ENCODE peak calls at places on chromosomes 1 and 21, in six cellular contexts. O, J, C, Y, S and L are unnamed samples. For H3K4me1, the result is how much of the 10 kb centered on the place peaks cover.

GRCh38 chr1:98429851-98430496 is 231.5 kb upstream of the SNX7 start:
- DNase-seq in O (no peak), J (peak), C (no peak), Y (no peak), S (no peak), L (no peak)

GRCh38 chr1:112743174-112744018 is 28.3 kb upstream of the PPM1J start:
- DNase-seq in O (no peak), J (no peak), C (peak), Y (no peak), S (peak), L (peak)

GRCh38 chr1:42422672-42423236 is 33.1 kb downstream of the ZMYND12 start:
- DNase-seq in O (no peak), J (no peak), C (no peak), Y (no peak), S (no peak), L (no peak)

GRCh38 chr1:112704908-112705627 is 1.9 kb downstream of the RHOC start:
- DNase-seq in O (peak), J (peak), C (peak), Y (peak), S (peak), L (peak)

GRCh38 chr1:92219028-92219427 is 1.3 kb downstream of the C1orf146 start:
- DNase-seq in O (no peak), J (no peak), C (no peak), Y (no peak), S (no peak), L (no peak)

GRCh38 chr1:157806431-157807149 is 13.3 kb downstream of the FCRL1 start:
- DNase-seq in O (no peak), J (peak), C (no peak), Y (no peak), S (no peak), L (no peak)

GRCh38 chr1:91400133-91400725 is 4.4 kb downstream of the HFM1 start:
- DNase-seq in O (peak), J (no peak), C (no peak), Y (no peak), S (peak), L (no peak)

GRCh38 chr1:111600886-111601386 is 18.7 kb upstream of the RAP1A start:
- DNase-seq in O (no peak), J (no peak), C (no peak), Y (no peak), S (no peak), L (no peak)

GRCh38 chr21:24456358-24456757 is 1150.9 kb downstream of the MRPL39 start:
- DNase-seq in O (no peak), J (no peak), C (no peak), Y (no peak), S (no peak), L (no peak)

GRCh38 chr1:184753608-184754478 is 815 bp downstream of the EDEM3 start:
- DNase-seq in O (no peak), J (peak), C (no peak), Y (peak), S (peak), L (peak)

GRCh38 chr1:42730988-42731387 is 9.0 kb downstream of the CLDN19 start:
- DNase-seq in O (no peak), J (peak), C (no peak), Y (no peak), S (peak), L (peak)

GRCh38 chr1:23451452-23451851 is 26.9 kb upstream of the TCEA3 start:
- DNase-seq in O (no peak), J (no peak), C (no peak), Y (no peak), S (peak), L (no peak)

GRCh38 chr1:45246760-45247159 is 40.4 kb upstream of the ZSWIM5 start:
- DNase-seq in O (no peak), J (no peak), C (no peak), Y (no peak), S (peak), L (no peak)

GRCh38 chr1:91584866-91585265 is 84.2 kb downstream of the CDC7 start:
- DNase-seq in O (no peak), J (no peak), C (no peak), Y (no peak), S (no peak), L (no peak)

GRCh38 chr1:116855220-116855619 is 54.5 kb upstream of the PTGFRN start:
- DNase-seq in O (no peak), J (peak), C (peak), Y (peak), S (peak), L (peak)

GRCh38 chr1:41639332-41639936 is 155.0 kb upstream of the EDN2 start:
- DNase-seq in O (no peak), J (no peak), C (peak), Y (no peak), S (peak), L (no peak)

GRCh38 chr1:33140153-33141149 is 41.4 kb downstream of the TRIM62 start:
- DNase-seq in O (no peak), J (no peak), C (no peak), Y (no peak), S (peak), L (no peak)

GRCh38 chr1:207389728-207390464 is 64.2 kb upstream of the CR2 start:
- DNase-seq in O (peak), J (no peak), C (no peak), Y (no peak), S (peak), L (no peak)

GRCh38 chr21:46532080-46532479 is 72.8 kb downstream of the S100B start:
- DNase-seq in O (no peak), J (no peak), C (no peak), Y (no peak), S (no peak), L (no peak)

GRCh38 chr1:6603424-6603850 is 768 bp upstream of the KLHL21 start:
- DNase-seq in O (no peak), J (peak), C (no peak), Y (peak), S (peak), L (no peak)

GRCh38 chr1:35441926-35442579 is 115.2 kb downstream of the KIAA0319L start:
- DNase-seq in O (no peak), J (no peak), C (no peak), Y (no peak), S (no peak), L (no peak)

GRCh38 chr1:58108783-58109182 is 437.7 kb downstream of the OMA1 start:
- DNase-seq in O (no peak), J (no peak), C (no peak), Y (no peak), S (no peak), L (no peak)

GRCh38 chr1:21664806-21665588 is 4.2 kb downstream of the RAP1GAP start:
- DNase-seq in O (no peak), J (no peak), C (peak), Y (no peak), S (no peak), L (no peak)

GRCh38 chr1:70222716-70223235 is 1.6 kb downstream of the SRSF11 start:
- DNase-seq in O (no peak), J (no peak), C (no peak), Y (no peak), S (peak), L (no peak)

GRCh38 chr1:66947267-66947666 is 22.5 kb downstream of the MIER1 start:
- DNase-seq in O (no peak), J (no peak), C (no peak), Y (no peak), S (peak), L (no peak)

GRCh38 chr1:168879906-168880734 is 151.1 kb upstream of the DPT start:
- DNase-seq in O (no peak), J (peak), C (no peak), Y (peak), S (peak), L (peak)

GRCh38 chr1:53589043-53589887 is 130.1 kb downstream of the DMRTB1 start:
- DNase-seq in O (no peak), J (peak), C (no peak), Y (no peak), S (no peak), L (no peak)

GRCh38 chr1:8871539-8871935 is 6.9 kb downstream of the ENO1 start:
- DNase-seq in O (no peak), J (peak), C (no peak), Y (no peak), S (no peak), L (no peak)
- H3K4me3 ChIP-seq in O (peak), J (no peak), C (no peak), Y (no peak), S (no peak), L (no peak)

DNA sequence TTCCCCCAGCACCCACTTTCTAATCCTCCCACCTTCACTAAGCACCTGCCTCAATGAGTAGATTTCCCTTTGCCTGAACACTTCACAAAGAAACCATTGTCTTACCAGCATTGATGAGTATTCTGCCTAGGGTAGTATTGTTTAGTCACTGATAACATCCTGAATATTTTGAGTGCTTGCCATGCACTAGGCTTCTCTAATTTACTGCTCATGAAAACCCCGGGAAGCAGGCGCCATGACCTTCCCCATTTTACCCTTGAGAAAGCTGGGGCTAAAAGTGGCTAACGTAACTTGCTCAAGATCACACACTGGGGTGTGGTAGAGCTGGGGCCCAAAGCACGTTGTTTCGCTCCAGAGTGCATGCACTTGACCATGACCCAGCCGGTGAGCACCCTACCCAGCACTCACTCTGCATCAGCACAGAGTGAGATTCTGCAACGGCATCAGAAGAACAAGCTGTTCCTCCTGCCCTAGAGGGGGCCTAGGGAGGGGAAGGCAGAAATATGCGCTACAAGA is 10.6 kb upstream of the F3 start:
- DNase-seq in O (no peak), J (no peak), C (no peak), Y (peak), S (no peak), L (peak)
- H3K4me1 ChIP-seq in O (under half), J (under half), C (under half), Y (under half), S (under half), L (under half)

GRCh38 chr1:110218137-110218536 is 8.0 kb downstream of the KCNC4 start:
- DNase-seq in O (no peak), J (no peak), C (no peak), Y (no peak), S (no peak), L (no peak)

GRCh38 chr1:110215621-110216020 is 5.5 kb downstream of the KCNC4 start:
- DNase-seq in O (no peak), J (no peak), C (no peak), Y (no peak), S (no peak), L (no peak)

GRCh38 chr1:110216844-110217444 is 6.8 kb downstream of the KCNC4 start:
- DNase-seq in O (no peak), J (no peak), C (no peak), Y (no peak), S (no peak), L (no peak)

GRCh38 chr1:110214454-110215404 is 4.6 kb downstream of the KCNC4 start:
- DNase-seq in O (no peak), J (no peak), C (no peak), Y (no peak), S (peak), L (peak)

DNA sequence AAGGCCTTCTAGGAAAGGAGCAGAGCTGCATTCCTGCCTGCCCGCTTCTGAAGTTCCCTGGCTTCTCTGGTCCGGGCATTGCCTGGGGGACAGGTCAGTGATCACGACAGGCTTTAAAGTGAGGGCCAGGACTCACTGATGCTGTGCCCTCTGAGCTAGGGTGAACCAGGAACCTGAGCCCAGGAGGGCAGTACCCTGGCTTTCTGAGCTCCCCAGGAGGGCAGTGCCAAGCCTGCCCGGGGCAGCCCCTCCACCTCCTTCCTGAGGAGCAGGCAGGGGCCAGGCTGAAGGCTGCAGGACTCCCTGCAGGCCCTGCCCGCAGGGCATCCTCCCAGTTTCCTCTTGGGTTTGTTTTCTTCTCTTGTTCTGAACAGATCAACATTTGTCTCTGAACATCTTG is 6.0 kb downstream of the KCNC4 start:
- DNase-seq in O (no peak), J (no peak), C (no peak), Y (no peak), S (no peak), L (no peak)
- H3K27ac ChIP-seq in O (no peak), J (no peak), C (no peak), Y (no peak), S (no peak), L (no peak)

GRCh38 chr1:197144570-197145325 is 1.7 kb downstream of the ASPM start:
- DNase-seq in O (no peak), J (no peak), C (no peak), Y (no peak), S (peak), L (no peak)
- H3K4me3 ChIP-seq in O (peak), J (peak), C (peak), Y (no peak), S (peak), L (no peak)

GRCh38 chr1:94806451-94806861 is 13.7 kb upstream of the SLC44A3 start:
- DNase-seq in O (no peak), J (no peak), C (no peak), Y (no peak), S (peak), L (no peak)

GRCh38 chr1:94803106-94803505 is 17.1 kb upstream of the SLC44A3 start:
- DNase-seq in O (no peak), J (no peak), C (no peak), Y (no peak), S (no peak), L (no peak)

GRCh38 chr1:94803517-94804441 is 16.4 kb upstream of the SLC44A3 start:
- DNase-seq in O (no peak), J (peak), C (no peak), Y (no peak), S (no peak), L (peak)

GRCh38 chr1:94805912-94806311 is 14.2 kb upstream of the SLC44A3 start:
- DNase-seq in O (peak), J (peak), C (no peak), Y (no peak), S (peak), L (peak)

GRCh38 chr1:94804442-94804837 is 15.7 kb upstream of the SLC44A3 start:
- DNase-seq in O (no peak), J (no peak), C (no peak), Y (no peak), S (no peak), L (peak)
- H3K4me1 ChIP-seq in O (under half), J (half or more), C (under half), Y (under half), S (under half), L (half or more)

GRCh38 chr1:93328809-93329477 is 16.8 kb upstream of the DR1 start:
- DNase-seq in O (no peak), J (peak), C (no peak), Y (no peak), S (peak), L (no peak)

GRCh38 chr1:93323185-93323820 is 22.4 kb upstream of the DR1 start:
- DNase-seq in O (no peak), J (no peak), C (no peak), Y (no peak), S (no peak), L (no peak)

GRCh38 chr1:93322349-93322748 is 23.4 kb upstream of the DR1 start:
- DNase-seq in O (no peak), J (no peak), C (no peak), Y (no peak), S (no peak), L (no peak)

GRCh38 chr1:93321720-93322119 is 24.0 kb upstream of the DR1 start:
- DNase-seq in O (no peak), J (no peak), C (no peak), Y (no peak), S (no peak), L (no peak)

DNA sequence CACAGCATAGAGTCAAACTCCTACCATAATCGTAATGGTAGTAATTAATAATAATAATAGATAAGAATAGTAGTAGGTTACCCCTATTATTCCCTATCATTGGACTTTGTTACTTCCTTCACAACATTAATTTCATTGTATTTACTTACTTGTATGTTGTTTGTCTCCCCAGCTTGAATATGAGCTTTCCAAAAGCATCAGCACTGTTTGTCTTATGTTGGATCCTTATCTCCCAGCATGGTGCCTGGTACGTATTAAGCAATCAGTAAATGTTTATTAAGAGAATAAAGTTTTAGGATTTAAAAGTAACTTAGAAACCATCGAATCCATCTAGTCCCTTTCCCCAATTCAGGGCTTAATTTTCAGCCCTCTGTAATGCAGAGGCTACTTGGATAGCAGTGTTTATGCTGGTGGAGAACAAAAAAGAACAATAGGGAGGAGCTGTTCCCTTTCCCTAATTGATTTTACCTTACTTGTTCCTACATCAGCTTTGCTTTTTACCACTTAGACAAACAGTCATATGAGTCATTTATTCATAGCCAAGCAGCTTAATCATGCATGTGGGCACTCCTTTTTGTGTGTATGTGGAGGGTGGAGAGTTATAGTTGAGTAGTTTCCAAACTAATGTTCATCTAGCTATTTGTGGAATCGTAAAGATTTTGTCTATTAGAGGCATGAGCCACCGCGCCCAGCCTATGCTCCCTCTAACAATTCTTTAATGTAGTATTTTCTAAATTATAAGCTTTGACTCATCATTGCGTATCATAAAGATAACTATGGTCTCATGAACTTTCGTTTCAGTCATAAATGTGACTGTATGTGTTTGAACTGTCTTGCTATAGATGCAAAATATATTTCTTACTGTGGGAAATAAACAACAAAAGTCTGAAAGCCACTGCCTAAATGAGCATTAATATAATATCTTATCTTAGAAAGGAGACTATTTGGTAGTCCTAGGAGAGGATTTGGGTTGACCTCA is 20.9 kb upstream of the DR1 start:
- DNase-seq in O (peak), J (no peak), C (no peak), Y (no peak), S (peak), L (no peak)
- H3K27ac ChIP-seq in O (peak), J (peak), C (peak), Y (no peak), S (peak), L (no peak)

DNA sequence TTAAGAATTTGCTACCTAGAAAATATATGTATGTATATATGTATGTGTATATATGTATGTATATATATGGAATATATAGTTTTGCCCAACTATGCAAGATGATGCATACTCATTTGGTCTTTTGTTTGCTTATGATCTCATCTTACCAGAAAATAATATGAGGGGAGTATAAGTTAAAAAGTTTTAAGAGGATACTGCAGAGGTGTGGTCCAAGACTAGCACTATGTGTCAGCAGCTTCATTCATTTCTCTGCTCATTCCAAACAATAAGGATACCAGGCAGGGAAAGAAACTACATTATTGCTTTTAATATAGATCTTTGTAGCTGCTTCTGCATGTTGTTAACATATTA is 22.8 kb downstream of the RCOR3 start:
- DNase-seq in O (no peak), J (no peak), C (no peak), Y (no peak), S (no peak), L (no peak)
- H3K4me3 ChIP-seq in O (no peak), J (no peak), C (no peak), Y (no peak), S (no peak), L (no peak)

DNA sequence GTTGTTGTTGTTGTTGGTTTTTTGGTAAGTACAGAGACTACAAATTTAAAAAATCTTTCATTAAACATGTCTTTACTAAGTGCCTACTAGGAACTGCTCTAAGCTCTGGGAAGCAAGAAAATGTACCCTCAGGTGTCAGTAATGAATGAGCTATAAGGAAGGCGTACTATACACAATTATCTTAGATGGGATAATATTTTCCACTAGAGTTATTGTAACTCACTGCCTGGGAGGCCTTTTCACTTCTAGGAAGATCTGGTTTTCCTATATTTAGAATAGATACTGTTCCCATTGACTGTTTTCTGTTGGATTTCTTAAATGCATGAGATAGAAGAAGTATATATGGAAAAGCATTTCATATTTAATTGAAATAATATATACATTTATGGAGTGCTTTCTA is 19.6 kb downstream of the CLIC4 start:
- DNase-seq in O (no peak), J (no peak), C (no peak), Y (no peak), S (no peak), L (no peak)
- H3K4me1 ChIP-seq in O (under half), J (under half), C (under half), Y (half or more), S (half or more), L (under half)